ENCODE peak calls at places on chromosomes 1 and 21, in five cellular contexts. P, O, F, Z and N are unnamed samples. For H3K27me3, the result is how much of the 10 kb centered on the place peaks cover.

GRCh38 chr1:151024540-151025146 is 11.7 kb upstream of the BNIPL start:
- DNase-seq in Z (peak), F (peak), O (peak), P (peak), N (peak)

GRCh38 chr21:41664881-41665765 is 101.7 kb downstream of the RIPK4 start:
- DNase-seq in O (no peak), F (peak), Z (no peak), P (no peak), N (no peak)

GRCh38 chr1:155078496-155079209 is at the start of gene EFNA3:
- DNase-seq in O (peak), P (peak), F (peak), Z (peak), N (peak)

GRCh38 chr1:229434641-229435051 is 752 bp upstream of the ACTA1 start:
- DNase-seq in F (no peak), Z (no peak), O (no peak), P (no peak), N (no peak)

GRCh38 chr1:200380589-200381021 is 29.2 kb downstream of the ZNF281 start:
- DNase-seq in P (no peak), Z (no peak), O (no peak), F (no peak), N (no peak)

GRCh38 chr1:29282135-29282923 is 46.0 kb downstream of the PTPRU start:
- DNase-seq in O (no peak), P (no peak), F (no peak), Z (no peak), N (no peak)

GRCh38 chr1:33137800-33138199 is 44.0 kb downstream of the TRIM62 start:
- DNase-seq in O (no peak), F (no peak), Z (peak), P (no peak), N (peak)

GRCh38 chr1:7749126-7749525 is 22.0 kb upstream of the VAMP3 start:
- DNase-seq in P (no peak), O (no peak), F (no peak), Z (no peak), N (no peak)

GRCh38 chr1:226308723-226309397 is at the start of gene LIN9:
- DNase-seq in P (peak), Z (peak), O (peak), F (peak), N (peak)

GRCh38 chr1:91768786-91769697 is 116.9 kb downstream of the TGFBR3 start:
- DNase-seq in O (no peak), P (no peak), F (no peak), Z (no peak), N (no peak)

GRCh38 chr1:20600156-20600555 is 11.3 kb downstream of the CDA start:
- DNase-seq in Z (no peak), F (no peak), P (no peak), O (no peak), N (no peak)

GRCh38 chr1:7721940-7722669 is 49.0 kb upstream of the VAMP3 start:
- DNase-seq in P (no peak), Z (no peak), F (no peak), O (no peak), N (no peak)

GRCh38 chr1:205410581-205411298 is 11.1 kb downstream of the LEMD1 start:
- DNase-seq in P (no peak), O (no peak), F (no peak), Z (no peak), N (no peak)

GRCh38 chr1:20719261-20719660 is 1.5 kb upstream of the KIF17 start:
- DNase-seq in O (peak), F (no peak), Z (no peak), P (no peak), N (peak)

GRCh38 chr1:156744786-156745419 is 4.0 kb upstream of the MRPL24 start:
- DNase-seq in O (peak), Z (no peak), P (no peak), F (no peak), N (no peak)

GRCh38 chr1:156747737-156748669 is 3.5 kb downstream of the HDGF start:
- DNase-seq in F (no peak), O (no peak), Z (no peak), P (no peak), N (no peak)

GRCh38 chr1:156744344-156744743 is 3.5 kb upstream of the MRPL24 start:
- DNase-seq in F (no peak), Z (no peak), O (peak), P (no peak), N (no peak)

GRCh38 chr1:156746716-156747631 is 4.5 kb downstream of the HDGF start:
- DNase-seq in O (peak), P (peak), Z (peak), F (peak), N (peak)

DNA sequence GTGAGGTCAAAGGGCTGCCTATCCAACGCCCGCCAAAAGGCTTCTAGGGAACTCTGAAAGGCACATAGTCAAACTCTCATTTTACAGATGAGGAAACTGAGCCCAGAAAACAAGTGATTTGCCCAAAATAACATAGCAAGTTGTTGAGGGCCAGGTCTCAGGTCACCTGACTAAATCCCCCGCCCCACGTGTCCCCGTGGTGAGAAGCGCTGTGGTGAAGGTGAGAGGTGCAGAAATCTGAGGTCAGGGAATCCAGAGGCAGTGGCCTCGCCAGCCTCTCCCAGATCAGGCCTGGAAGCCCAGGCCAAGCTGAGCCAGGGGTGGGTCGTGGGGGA is 5.1 kb downstream of the HDGF start:
- DNase-seq in Z (no peak), P (no peak), O (no peak), F (no peak), N (no peak)
- H3K27me3 ChIP-seq in Z (under half), P (under half), O (under half), F (under half), N (under half)

GRCh38 chr1:30471307-30471706 is 252.1 kb downstream of the MATN1 start:
- DNase-seq in Z (no peak), O (no peak), P (no peak), F (no peak), N (no peak)

GRCh38 chr1:30473920-30474817 is 249.2 kb downstream of the MATN1 start:
- DNase-seq in F (no peak), P (no peak), Z (peak), O (no peak), N (no peak)

GRCh38 chr1:30474818-30475200 is 248.6 kb downstream of the MATN1 start:
- DNase-seq in P (no peak), Z (peak), O (peak), F (no peak), N (no peak)

GRCh38 chr1:30472009-30472408 is 251.4 kb downstream of the MATN1 start:
- DNase-seq in Z (no peak), F (no peak), O (peak), P (no peak), N (no peak)

DNA sequence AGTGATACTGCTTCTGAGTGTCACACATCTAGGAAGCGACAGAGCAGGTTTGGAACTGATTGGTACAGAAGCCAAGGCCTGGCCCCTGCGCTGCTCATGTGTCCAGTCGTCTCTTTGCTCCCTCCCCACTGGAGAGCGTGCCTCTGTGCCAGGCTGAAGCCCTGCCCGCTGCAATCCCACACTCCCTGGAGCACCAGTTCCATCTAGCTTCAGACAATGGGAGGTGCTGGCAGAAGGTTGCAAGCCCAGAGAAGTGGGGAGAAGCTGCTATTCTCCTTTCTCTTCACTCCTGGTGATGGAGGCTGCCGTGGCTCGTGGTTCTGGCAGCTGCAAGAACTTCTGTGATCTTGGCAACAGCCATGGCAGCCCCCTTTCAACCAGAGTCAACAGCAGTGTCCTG is 250.9 kb downstream of the MATN1 start:
- DNase-seq in F (no peak), Z (no peak), O (peak), P (no peak), N (no peak)
- TF ChIP-seq CTCF in F (no peak), Z (no peak), O (no peak), P (no peak), N (no peak)

DNA sequence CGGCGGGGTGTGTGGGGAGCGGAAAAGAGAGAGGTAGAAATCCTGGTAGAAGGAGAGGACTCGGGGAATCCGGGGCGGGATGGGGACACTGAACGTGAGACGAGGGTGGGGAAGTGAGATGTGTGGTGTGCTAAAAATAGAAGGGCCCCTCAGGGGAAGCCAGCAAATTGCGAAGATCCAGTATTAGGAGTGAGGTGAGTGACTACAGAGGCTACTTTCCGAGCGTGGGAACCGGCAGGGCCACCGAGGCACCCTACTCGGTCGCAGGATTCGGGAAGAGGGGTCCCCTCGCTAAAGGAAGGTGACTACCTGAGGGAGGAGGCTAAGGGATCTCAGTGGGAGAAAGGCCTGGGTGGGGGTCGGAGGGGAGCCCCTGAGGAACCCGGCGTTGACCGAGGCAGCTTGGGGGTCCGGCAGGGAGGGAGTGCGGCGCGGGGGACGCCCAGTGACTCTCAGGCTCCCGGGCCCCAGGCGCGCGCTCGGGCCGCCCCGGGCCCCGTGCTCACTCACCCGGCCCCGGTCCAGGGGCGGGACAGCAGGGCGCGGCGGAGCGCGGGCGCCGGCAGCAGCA is 318 bp downstream of the ALDH4A1 start:
- DNase-seq in Z (no peak), F (no peak), O (no peak), P (no peak), N (no peak)
- TF ChIP-seq POLR2A in Z (no peak), F (peak), O (no peak), P (peak), N (peak)

DNA sequence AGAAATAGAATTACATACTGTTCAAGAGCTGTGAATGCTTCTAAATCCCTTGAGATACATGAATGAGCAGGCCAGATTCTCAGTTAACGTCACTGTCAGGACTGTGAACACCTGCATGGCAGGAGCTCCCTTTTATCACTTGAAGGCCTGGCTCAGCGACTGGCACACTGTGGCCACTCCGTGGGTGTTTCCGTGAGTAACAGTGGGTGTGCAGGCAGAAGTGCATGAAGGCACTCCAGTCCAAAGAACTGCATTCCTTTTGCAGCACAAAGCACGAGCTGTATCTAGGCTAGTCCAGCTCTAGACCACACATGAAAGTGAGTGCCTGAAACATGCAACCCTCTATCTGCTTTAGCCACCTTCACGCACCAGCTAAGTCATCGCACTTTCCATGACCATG is 9.6 kb upstream of the SIM2 start:
- DNase-seq in Z (no peak), O (no peak), P (no peak), F (no peak), N (no peak)
- H3K27me3 ChIP-seq in Z (under half), O (under half), P (under half), F (under half), N (under half)

DNA sequence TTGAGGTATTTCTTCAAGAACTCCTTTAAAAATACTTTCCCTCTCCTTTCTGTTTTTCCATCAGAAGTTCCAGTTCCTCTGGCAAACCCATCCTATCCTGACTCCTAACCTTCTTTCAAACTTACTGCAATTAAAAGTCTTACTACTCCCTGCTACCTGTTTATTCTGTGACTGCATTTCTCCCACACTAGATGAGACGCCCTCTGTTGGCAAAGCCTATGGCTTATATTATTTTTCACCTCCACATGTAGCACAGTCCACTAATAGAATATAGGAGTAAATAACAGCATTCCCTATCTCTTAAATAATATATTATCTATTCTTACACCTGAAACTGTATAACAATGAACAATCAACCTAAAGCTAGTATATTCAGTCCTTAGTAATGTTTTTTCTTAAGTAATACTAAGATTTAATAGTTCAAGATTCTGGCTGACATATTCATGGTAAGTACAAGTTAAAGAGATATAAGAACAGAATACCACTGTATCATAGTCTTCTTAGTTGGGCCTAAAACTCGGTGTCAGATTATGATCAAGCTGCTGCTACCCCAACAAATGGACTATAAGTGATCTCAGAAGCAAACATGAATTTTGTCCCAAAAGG is 54.8 kb downstream of the RAB3GAP2 start:
- DNase-seq in P (no peak), F (no peak), O (no peak), Z (no peak), N (no peak)
- TF ChIP-seq CTCF in P (peak), F (no peak), O (peak), Z (no peak), N (no peak)